ENCODE peak calls at places on chromosome 10, in eight cellular contexts. One of them, this sample, is unnamed.

GRCh38 chr10:30505543-30506298 is 71.7 kb downstream of the MAP3K8 start:
- DNase-seq in breast epithelium: no peak
- DNase-seq in substantia nigra: no peak
- DNase-seq in thoracic aorta: no peak
- DNase-seq in CD8-positive, alpha-beta memory T cell: no peak
- DNase-seq in caudate nucleus: no peak
- DNase-seq in PC-9: no peak
- DNase-seq in CD8-positive, alpha-beta T cell: no peak
- DNase-seq in this sample: no peak

GRCh38 chr10:16996530-16996964 is 133.1 kb downstream of the CUBN start:
- DNase-seq in breast epithelium: no peak
- DNase-seq in substantia nigra: no peak
- DNase-seq in thoracic aorta: no peak
- DNase-seq in CD8-positive, alpha-beta memory T cell: no peak
- DNase-seq in caudate nucleus: no peak
- DNase-seq in PC-9: no peak
- DNase-seq in CD8-positive, alpha-beta T cell: no peak
- DNase-seq in this sample: no peak

GRCh38 chr10:5628366-5628765 is 38.0 kb downstream of the ASB13 start:
- DNase-seq in breast epithelium: no peak
- DNase-seq in substantia nigra: no peak
- DNase-seq in thoracic aorta: no peak
- DNase-seq in CD8-positive, alpha-beta memory T cell: no peak
- DNase-seq in caudate nucleus: no peak
- DNase-seq in PC-9: no peak
- DNase-seq in CD8-positive, alpha-beta T cell: no peak
- DNase-seq in this sample: no peak

GRCh38 chr10:24894309-24894708 is 58.1 kb downstream of the PRTFDC1 start:
- DNase-seq in breast epithelium: no peak
- DNase-seq in substantia nigra: no peak
- DNase-seq in thoracic aorta: no peak
- DNase-seq in CD8-positive, alpha-beta memory T cell: no peak
- DNase-seq in caudate nucleus: no peak
- DNase-seq in PC-9: peak; percentile 67
- DNase-seq in CD8-positive, alpha-beta T cell: no peak
- DNase-seq in this sample: no peak

GRCh38 chr10:110209399-110209925 is 2.1 kb downstream of the MXI1 start:
- DNase-seq in breast epithelium: peak; percentile 74
- DNase-seq in substantia nigra: peak; percentile 30
- DNase-seq in thoracic aorta: peak; percentile 55
- DNase-seq in CD8-positive, alpha-beta memory T cell: peak; percentile 90
- DNase-seq in caudate nucleus: peak; percentile 44
- DNase-seq in PC-9: peak; percentile 46
- DNase-seq in CD8-positive, alpha-beta T cell: peak; percentile 67
- DNase-seq in this sample: peak; percentile 80

GRCh38 chr10:100570518-100570865 is 34.7 kb downstream of the HIF1AN start:
- DNase-seq in breast epithelium: no peak
- DNase-seq in substantia nigra: no peak
- DNase-seq in thoracic aorta: no peak
- DNase-seq in CD8-positive, alpha-beta memory T cell: no peak
- DNase-seq in caudate nucleus: no peak
- DNase-seq in PC-9: no peak
- DNase-seq in CD8-positive, alpha-beta T cell: no peak
- DNase-seq in this sample: no peak

GRCh38 chr10:21584834-21585530 is 51.0 kb downstream of the MLLT10 start:
- DNase-seq in breast epithelium: no peak
- DNase-seq in substantia nigra: no peak
- DNase-seq in thoracic aorta: no peak
- DNase-seq in CD8-positive, alpha-beta memory T cell: no peak
- DNase-seq in caudate nucleus: no peak
- DNase-seq in PC-9: no peak
- DNase-seq in CD8-positive, alpha-beta T cell: no peak
- DNase-seq in this sample: no peak

GRCh38 chr10:70578371-70578947 is 24.1 kb downstream of the PRF1 start:
- DNase-seq in breast epithelium: no peak
- DNase-seq in substantia nigra: no peak
- DNase-seq in thoracic aorta: no peak
- DNase-seq in CD8-positive, alpha-beta memory T cell: peak; percentile 83
- DNase-seq in caudate nucleus: no peak
- DNase-seq in PC-9: peak; percentile 85
- DNase-seq in CD8-positive, alpha-beta T cell: peak; percentile 75
- DNase-seq in this sample: peak; percentile 67

GRCh38 chr10:43403911-43404674 is 4.9 kb downstream of the HNRNPF start:
- DNase-seq in breast epithelium: no peak
- DNase-seq in substantia nigra: no peak
- DNase-seq in thoracic aorta: no peak
- DNase-seq in CD8-positive, alpha-beta memory T cell: no peak
- DNase-seq in caudate nucleus: no peak
- DNase-seq in PC-9: peak; percentile 58
- DNase-seq in CD8-positive, alpha-beta T cell: no peak
- DNase-seq in this sample: no peak

GRCh38 chr10:121838149-121838548 is 89.7 kb downstream of the ATE1 start:
- DNase-seq in breast epithelium: no peak
- DNase-seq in substantia nigra: no peak
- DNase-seq in thoracic aorta: no peak
- DNase-seq in CD8-positive, alpha-beta memory T cell: no peak
- DNase-seq in caudate nucleus: no peak
- DNase-seq in PC-9: no peak
- DNase-seq in CD8-positive, alpha-beta T cell: no peak
- DNase-seq in this sample: no peak

GRCh38 chr10:25933653-25934608 is at the start of gene MYO3A:
- DNase-seq in breast epithelium: no peak
- DNase-seq in substantia nigra: no peak
- DNase-seq in thoracic aorta: no peak
- DNase-seq in CD8-positive, alpha-beta memory T cell: no peak
- DNase-seq in caudate nucleus: no peak
- DNase-seq in PC-9: no peak
- DNase-seq in CD8-positive, alpha-beta T cell: no peak
- DNase-seq in this sample: no peak

GRCh38 chr10:45239642-45240041 is 75.8 kb downstream of the OR13A1 start:
- DNase-seq in breast epithelium: peak; percentile 31
- DNase-seq in substantia nigra: no peak
- DNase-seq in thoracic aorta: no peak
- DNase-seq in CD8-positive, alpha-beta memory T cell: no peak
- DNase-seq in caudate nucleus: no peak
- DNase-seq in PC-9: no peak
- DNase-seq in CD8-positive, alpha-beta T cell: no peak
- DNase-seq in this sample: no peak

GRCh38 chr10:30818010-30818660 is 188.6 kb upstream of the LYZL2 start:
- DNase-seq in breast epithelium: no peak
- DNase-seq in substantia nigra: no peak
- DNase-seq in thoracic aorta: no peak
- DNase-seq in CD8-positive, alpha-beta memory T cell: no peak
- DNase-seq in caudate nucleus: no peak
- DNase-seq in PC-9: peak; percentile 61
- DNase-seq in CD8-positive, alpha-beta T cell: no peak
- DNase-seq in this sample: no peak

DNA sequence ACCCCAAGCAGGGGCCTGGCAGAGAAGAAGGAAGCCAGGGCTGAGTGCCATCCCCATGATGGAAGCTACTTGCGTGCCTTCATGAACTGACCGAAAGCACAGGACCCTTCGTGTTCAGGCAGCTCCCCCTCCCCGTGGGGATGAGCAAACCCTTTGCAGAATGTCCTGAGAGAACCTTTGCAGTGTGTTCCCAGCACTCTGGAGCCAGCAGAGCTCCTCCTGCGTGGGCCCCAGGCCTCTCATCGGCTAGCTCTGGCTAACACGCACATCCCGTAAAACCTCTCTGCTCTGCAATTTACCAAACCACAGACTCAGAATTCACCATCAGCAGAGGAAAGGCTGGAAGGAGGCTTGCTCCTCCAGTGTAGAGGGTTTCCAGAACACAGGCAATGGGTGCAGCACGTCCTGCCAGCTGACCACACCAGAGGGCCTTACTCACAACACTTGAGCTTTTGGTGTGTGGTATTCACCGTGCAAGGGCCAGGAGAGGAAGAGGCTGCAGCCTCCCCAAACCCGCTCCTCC is 3.1 kb downstream of the SH3PXD2A start:
- DNase-seq in breast epithelium: no peak
- DNase-seq in substantia nigra: no peak
- DNase-seq in thoracic aorta: no peak
- DNase-seq in CD8-positive, alpha-beta memory T cell: no peak
- DNase-seq in caudate nucleus: no peak
- DNase-seq in PC-9: no peak
- DNase-seq in CD8-positive, alpha-beta T cell: no peak
- DNase-seq in this sample: no peak
- H3K27ac ChIP-seq in breast epithelium: peak overlapping the region; percentile 75
- H3K27ac ChIP-seq in substantia nigra: no peak overlapping the region
- H3K27ac ChIP-seq in thoracic aorta: no peak overlapping the region
- H3K27ac ChIP-seq in CD8-positive, alpha-beta memory T cell: no peak overlapping the region
- H3K27ac ChIP-seq in caudate nucleus: no peak overlapping the region
- H3K27ac ChIP-seq in PC-9: no peak overlapping the region
- H3K27ac ChIP-seq in CD8-positive, alpha-beta T cell: no peak overlapping the region
- H3K27ac ChIP-seq in this sample: peak overlapping the region; percentile 91

GRCh38 chr10:51073461-51074237 is 638 bp upstream of the PRKG1 start:
- DNase-seq in breast epithelium: peak; percentile 48
- DNase-seq in substantia nigra: no peak
- DNase-seq in thoracic aorta: no peak
- DNase-seq in CD8-positive, alpha-beta memory T cell: no peak
- DNase-seq in caudate nucleus: no peak
- DNase-seq in PC-9: peak; percentile 4
- DNase-seq in CD8-positive, alpha-beta T cell: no peak
- DNase-seq in this sample: peak; percentile 8

GRCh38 chr10:51075802-51076201 is 1.5 kb downstream of the PRKG1 start:
- DNase-seq in breast epithelium: no peak
- DNase-seq in substantia nigra: no peak
- DNase-seq in thoracic aorta: no peak
- DNase-seq in CD8-positive, alpha-beta memory T cell: no peak
- DNase-seq in caudate nucleus: no peak
- DNase-seq in PC-9: no peak
- DNase-seq in CD8-positive, alpha-beta T cell: no peak
- DNase-seq in this sample: no peak

GRCh38 chr10:51076442-51076841 is 2.2 kb downstream of the PRKG1 start:
- DNase-seq in breast epithelium: no peak
- DNase-seq in substantia nigra: no peak
- DNase-seq in thoracic aorta: no peak
- DNase-seq in CD8-positive, alpha-beta memory T cell: no peak
- DNase-seq in caudate nucleus: no peak
- DNase-seq in PC-9: no peak
- DNase-seq in CD8-positive, alpha-beta T cell: no peak
- DNase-seq in this sample: no peak

GRCh38 chr10:51073035-51073434 is 1.3 kb upstream of the PRKG1 start:
- DNase-seq in breast epithelium: no peak
- DNase-seq in substantia nigra: no peak
- DNase-seq in thoracic aorta: no peak
- DNase-seq in CD8-positive, alpha-beta memory T cell: no peak
- DNase-seq in caudate nucleus: no peak
- DNase-seq in PC-9: no peak
- DNase-seq in CD8-positive, alpha-beta T cell: no peak
- DNase-seq in this sample: no peak

DNA sequence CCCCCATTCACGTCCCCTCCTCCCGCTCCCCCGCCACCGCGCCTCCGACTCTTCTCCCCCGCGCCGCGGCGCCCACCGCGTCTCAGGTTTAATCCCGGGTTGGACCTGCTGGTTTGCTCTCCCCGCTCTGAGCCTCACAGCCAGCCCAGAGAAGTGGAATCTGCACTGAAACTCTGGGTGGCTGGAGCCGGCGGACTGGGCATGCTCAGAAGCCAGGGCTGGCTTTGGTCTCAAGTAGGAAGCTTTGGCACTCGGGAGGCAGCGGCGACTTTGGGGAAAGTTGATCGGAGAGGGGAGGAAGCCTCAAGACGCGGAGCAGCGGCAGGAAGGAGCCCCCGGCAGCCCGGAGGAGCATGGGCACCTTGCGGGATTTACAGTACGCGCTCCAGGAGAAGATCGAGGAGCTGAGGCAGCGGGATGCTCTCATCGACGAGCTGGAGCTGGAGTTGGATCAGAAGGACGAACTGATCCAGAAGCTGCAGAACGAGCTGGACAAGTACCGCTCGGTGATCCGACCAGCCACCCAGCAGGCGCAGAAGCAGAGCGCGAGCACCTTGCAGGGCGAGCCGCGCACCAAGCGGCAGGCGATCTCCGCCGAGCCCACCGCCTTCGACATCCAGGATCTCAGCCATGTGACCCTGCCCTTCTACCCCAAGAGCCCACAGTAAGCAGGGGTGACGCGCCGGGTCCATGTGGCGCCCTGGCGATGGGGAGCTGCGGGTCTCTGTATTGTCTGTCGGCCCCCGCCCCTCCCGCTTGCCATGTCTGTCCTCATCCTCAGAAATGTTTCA is at the start of gene PRKG1:
- DNase-seq in breast epithelium: peak; percentile 74
- DNase-seq in substantia nigra: peak; percentile 36
- DNase-seq in thoracic aorta: peak; percentile 54
- DNase-seq in CD8-positive, alpha-beta memory T cell: no peak
- DNase-seq in caudate nucleus: peak; percentile 38
- DNase-seq in PC-9: peak; percentile 49
- DNase-seq in CD8-positive, alpha-beta T cell: no peak
- DNase-seq in this sample: peak; percentile 45
- H3K27ac ChIP-seq in breast epithelium: peak within 1 kb of the TSS; percentile 90
- H3K27ac ChIP-seq in substantia nigra: no peak within 1 kb of the TSS
- H3K27ac ChIP-seq in thoracic aorta: peak within 1 kb of the TSS; percentile 92
- H3K27ac ChIP-seq in CD8-positive, alpha-beta memory T cell: no peak within 1 kb of the TSS
- H3K27ac ChIP-seq in caudate nucleus: peak within 1 kb of the TSS; percentile 70
- H3K27ac ChIP-seq in PC-9: no peak within 1 kb of the TSS
- H3K27ac ChIP-seq in CD8-positive, alpha-beta T cell: no peak within 1 kb of the TSS
- H3K27ac ChIP-seq in this sample: no peak within 1 kb of the TSS

GRCh38 chr10:102004376-102004775 is 51.6 kb downstream of the ARMH3 start:
- DNase-seq in breast epithelium: no peak
- DNase-seq in substantia nigra: no peak
- DNase-seq in thoracic aorta: no peak
- DNase-seq in CD8-positive, alpha-beta memory T cell: no peak
- DNase-seq in caudate nucleus: no peak
- DNase-seq in PC-9: no peak
- DNase-seq in CD8-positive, alpha-beta T cell: no peak
- DNase-seq in this sample: peak; percentile 26

GRCh38 chr10:102007802-102008201 is 48.2 kb downstream of the ARMH3 start:
- DNase-seq in breast epithelium: no peak
- DNase-seq in substantia nigra: no peak
- DNase-seq in thoracic aorta: no peak
- DNase-seq in CD8-positive, alpha-beta memory T cell: no peak
- DNase-seq in caudate nucleus: no peak
- DNase-seq in PC-9: no peak
- DNase-seq in CD8-positive, alpha-beta T cell: no peak
- DNase-seq in this sample: no peak

GRCh38 chr10:102009801-102010425 is 46.1 kb downstream of the ARMH3 start:
- DNase-seq in breast epithelium: peak; percentile 45
- DNase-seq in substantia nigra: peak; percentile 1
- DNase-seq in thoracic aorta: peak; percentile 11
- DNase-seq in CD8-positive, alpha-beta memory T cell: peak; percentile 50
- DNase-seq in caudate nucleus: peak; percentile 5
- DNase-seq in PC-9: peak; percentile 40
- DNase-seq in CD8-positive, alpha-beta T cell: peak; percentile 24
- DNase-seq in this sample: peak; percentile 91
- H3K27ac ChIP-seq in breast epithelium: no peak overlapping the region
- H3K27ac ChIP-seq in substantia nigra: no peak overlapping the region
- H3K27ac ChIP-seq in thoracic aorta: no peak overlapping the region
- H3K27ac ChIP-seq in CD8-positive, alpha-beta memory T cell: no peak overlapping the region
- H3K27ac ChIP-seq in caudate nucleus: no peak overlapping the region
- H3K27ac ChIP-seq in PC-9: no peak overlapping the region
- H3K27ac ChIP-seq in CD8-positive, alpha-beta T cell: no peak overlapping the region
- H3K27ac ChIP-seq in this sample: no peak overlapping the region

DNA sequence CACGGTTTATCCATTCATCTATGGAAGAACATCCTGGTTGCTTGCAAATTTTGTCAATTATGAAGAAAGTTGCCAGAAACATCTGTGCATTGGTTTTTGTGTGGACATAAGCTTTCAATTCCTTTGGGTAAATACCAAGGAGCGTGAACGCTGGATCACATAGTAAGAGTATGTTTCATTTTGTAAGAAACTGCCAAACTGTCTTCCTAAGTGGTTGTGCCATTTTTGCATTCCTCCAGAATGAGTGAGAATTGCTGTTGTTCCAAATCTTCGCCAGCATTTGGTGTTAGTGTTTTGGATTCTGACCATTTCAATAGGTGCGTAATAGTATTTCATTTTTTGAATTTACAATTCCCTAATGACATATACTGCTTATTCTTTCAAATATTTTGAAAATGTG is 155.3 kb upstream of the FRMD4A start:
- DNase-seq in breast epithelium: no peak
- DNase-seq in substantia nigra: no peak
- DNase-seq in thoracic aorta: no peak
- DNase-seq in CD8-positive, alpha-beta memory T cell: no peak
- DNase-seq in caudate nucleus: no peak
- DNase-seq in PC-9: no peak
- DNase-seq in CD8-positive, alpha-beta T cell: no peak
- DNase-seq in this sample: no peak
- H3K27ac ChIP-seq in breast epithelium: no peak overlapping the region
- H3K27ac ChIP-seq in substantia nigra: no peak overlapping the region
- H3K27ac ChIP-seq in thoracic aorta: no peak overlapping the region
- H3K27ac ChIP-seq in CD8-positive, alpha-beta memory T cell: no peak overlapping the region
- H3K27ac ChIP-seq in caudate nucleus: no peak overlapping the region
- H3K27ac ChIP-seq in PC-9: no peak overlapping the region
- H3K27ac ChIP-seq in CD8-positive, alpha-beta T cell: no peak overlapping the region
- H3K27ac ChIP-seq in this sample: no peak overlapping the region

This sample was measured in RWPE1.